ENCODE peak calls at places on chromosomes 3 and 15, in eight cellular contexts. L is HuH-7.5; Z is GM03348; U is CD4-positive, alpha-beta memory T cell; O is GM18507; D is astrocyte of the spinal cord; X is endothelial cell; W is cardiac muscle cell. H is an unnamed sample.

GRCh38 chr3:11224010-11224409 is 48.2 kb upstream of the ATG7 start:
- DNase-seq in D (no peak), U (no peak), Z (no peak), O (no peak), X (no peak), W (no peak), L (no peak), H (no peak)

GRCh38 chr15:43067717-43068461 is 37.9 kb downstream of the UBR1 start:
- DNase-seq in D (peak), W (peak), U (no peak), L (no peak), X (no peak), O (no peak), Z (peak), H (peak)

GRCh38 chr3:167151671-167152070 is 228.4 kb downstream of the ZBBX start:
- DNase-seq in U (no peak), D (no peak), W (no peak), L (no peak), O (no peak), X (no peak), Z (no peak), H (no peak)

GRCh38 chr3:27696906-27697305 is 25.2 kb downstream of the EOMES start:
- DNase-seq in W (no peak), L (no peak), X (no peak), D (no peak), Z (no peak), U (no peak), O (no peak), H (no peak)

GRCh38 chr3:7638103-7638502 is 777.2 kb downstream of the GRM7 start:
- DNase-seq in Z (no peak), D (no peak), U (no peak), W (no peak), L (no peak), X (no peak), O (no peak), H (no peak)

GRCh38 chr3:152910966-152911365 is 76.0 kb downstream of the P2RY1 start:
- DNase-seq in L (no peak), X (no peak), Z (no peak), D (no peak), U (no peak), W (no peak), O (no peak), H (no peak)

GRCh38 chr3:128424508-128425069 is 42.1 kb downstream of the DNAJB8 start:
- DNase-seq in U (no peak), W (peak), L (no peak), D (peak), Z (no peak), O (no peak), X (no peak), H (no peak)

GRCh38 chr3:65402597-65402996 is 636.1 kb downstream of the MAGI1 start:
- DNase-seq in O (no peak), D (peak), L (no peak), Z (peak), U (no peak), X (no peak), W (peak), H (no peak)

GRCh38 chr3:196632033-196632751 is 7.3 kb upstream of the NRROS start:
- DNase-seq in Z (peak), U (peak), D (peak), O (no peak), L (peak), W (peak), X (peak), H (peak)

GRCh38 chr3:63914312-63914711 is 2.1 kb upstream of the SCAANT1 start:
- DNase-seq in D (no peak), Z (peak), U (no peak), L (peak), O (no peak), W (peak), X (no peak), H (no peak)

GRCh38 chr3:110193114-110193513 is 855.8 kb upstream of the DPPA4 start:
- DNase-seq in D (no peak), L (no peak), W (peak), U (no peak), X (no peak), Z (no peak), O (no peak), H (no peak)

GRCh38 chr3:172071780-172072179 is 32.4 kb downstream of the FNDC3B start:
- DNase-seq in W (peak), X (no peak), Z (no peak), D (no peak), O (no peak), L (no peak), U (no peak), H (no peak)

GRCh38 chr3:170653801-170654200 is 67.9 kb upstream of the SLC7A14 start:
- DNase-seq in L (no peak), W (no peak), X (no peak), Z (no peak), D (no peak), O (no peak), U (no peak), H (no peak)

GRCh38 chr3:194083253-194084224 is 52.4 kb upstream of the HES1 start:
- DNase-seq in U (no peak), X (no peak), Z (no peak), O (no peak), W (no peak), L (no peak), D (no peak), H (no peak)

GRCh38 chr3:153331676-153332075 is 169.7 kb downstream of the RAP2B start:
- DNase-seq in X (no peak), L (no peak), W (no peak), Z (no peak), U (no peak), D (no peak), O (no peak), H (no peak)

GRCh38 chr15:85867250-85867649 is 72.5 kb upstream of the KLHL25 start:
- DNase-seq in Z (no peak), D (no peak), W (no peak), O (no peak), X (no peak), U (no peak), L (no peak), H (no peak)

GRCh38 chr3:156433910-156434309 is 121.0 kb downstream of the SSR3 start:
- DNase-seq in L (no peak), W (peak), D (no peak), U (no peak), O (no peak), X (no peak), Z (no peak), H (no peak)

GRCh38 chr15:73599934-73600333 is 33.3 kb downstream of the NPTN start:
- DNase-seq in U (no peak), X (no peak), Z (no peak), D (no peak), L (no peak), O (no peak), W (no peak), H (no peak)

GRCh38 chr15:46460426-46460825 is 825.6 kb downstream of the SQOR start:
- DNase-seq in X (no peak), Z (no peak), O (no peak), L (no peak), U (no peak), W (no peak), D (no peak), H (no peak)

GRCh38 chr15:74892931-74893330 is 3.1 kb downstream of the MPI start:
- DNase-seq in X (no peak), L (no peak), O (no peak), W (no peak), U (no peak), Z (no peak), D (no peak), H (no peak)

GRCh38 chr15:48653913-48654630 is 8.6 kb upstream of the FBN1 start:
- DNase-seq in L (no peak), O (no peak), W (no peak), X (no peak), D (no peak), U (no peak), Z (no peak), H (no peak)

GRCh38 chr3:133996251-133996661 is 33.5 kb downstream of the SLCO2A1 start:
- DNase-seq in Z (no peak), O (no peak), X (no peak), U (no peak), D (peak), L (no peak), W (no peak), H (no peak)

GRCh38 chr3:191383104-191383503 is 52.8 kb upstream of the UTS2B start:
- DNase-seq in X (no peak), L (no peak), U (no peak), D (no peak), W (peak), O (no peak), Z (peak), H (no peak)

GRCh38 chr3:146148468-146148931 is 12.5 kb downstream of the PLOD2 start:
- DNase-seq in L (no peak), W (peak), Z (no peak), X (no peak), U (no peak), O (no peak), D (no peak), H (no peak)

GRCh38 chr15:69002783-69003182 is 11.7 kb upstream of the NOX5 start:
- DNase-seq in U (no peak), L (no peak), X (no peak), Z (no peak), W (no peak), D (no peak), O (no peak), H (no peak)

GRCh38 chr3:184259878-184260570 is 1.3 kb downstream of the CAMK2N2 start:
- DNase-seq in Z (peak), O (no peak), W (peak), U (peak), L (peak), X (peak), D (no peak), H (no peak)

GRCh38 chr3:125959317-125960065 is 9.5 kb upstream of the ROPN1B start:
- DNase-seq in O (no peak), L (no peak), D (no peak), X (no peak), U (no peak), Z (peak), W (no peak), H (no peak)

GRCh38 chr15:67096536-67097294 is 31.3 kb downstream of the SMAD3 start:
- DNase-seq in Z (peak), W (no peak), L (no peak), D (no peak), U (no peak), O (no peak), X (no peak), H (no peak)

H was measured in Jurkat, Clone E6-1.